ENCODE peak calls at places on chromosomes 4 and X, in four cellular contexts. C is K562, Q is GM12878, H is H1. L is an unnamed sample.

GRCh38 chrX:135605906-135606305 is 85.4 kb downstream of the INTS6L start:
- DNase-seq in C (no peak), Q (no peak), H (no peak), L (no peak)

GRCh38 chrX:120358687-120359086 is 3.2 kb upstream of the ATP1B4 start:
- DNase-seq in C (no peak), Q (no peak), H (no peak), L (no peak)

GRCh38 chr4:183430317-183430986 is 14.0 kb upstream of the CDKN2AIP start:
- DNase-seq in C (no peak), Q (no peak), H (no peak), L (no peak)

GRCh38 chr4:143402776-143403550 is 66.3 kb downstream of the GAB1 start:
- DNase-seq in C (no peak), Q (no peak), H (no peak), L (no peak)

GRCh38 chrX:23246001-23246400 is 88.6 kb upstream of the PTCHD1 start:
- DNase-seq in C (no peak), Q (no peak), H (no peak), L (no peak)

GRCh38 chr4:39631700-39632079 is 7.0 kb downstream of the SMIM14 start:
- DNase-seq in C (no peak), Q (no peak), H (no peak), L (no peak)

GRCh38 chr4:27008693-27009092 is 148.1 kb downstream of the STIM2 start:
- DNase-seq in C (no peak), Q (no peak), H (no peak), L (no peak)

GRCh38 chr4:186067757-186068385 is 1.1 kb upstream of the TLR3 start:
- DNase-seq in C (peak; percentile 18), Q (peak; percentile 25), H (peak; percentile 10), L (peak; percentile 19)

GRCh38 chrX:27751976-27752375 is 55.8 kb upstream of the MAGEB10 start:
- DNase-seq in C (no peak), Q (no peak), H (no peak), L (no peak)

GRCh38 chrX:81377329-81377728 is 175.4 kb downstream of the SH3BGRL start:
- DNase-seq in C (peak; percentile 12), Q (no peak), H (no peak), L (peak; percentile 27)

GRCh38 chrX:100076031-100076430 is 334.0 kb downstream of the PCDH19 start:
- DNase-seq in C (no peak), Q (no peak), H (no peak), L (no peak)

GRCh38 chr4:24850669-24851068 is 55.3 kb downstream of the SOD3 start:
- DNase-seq in C (no peak), Q (no peak), H (no peak), L (peak; percentile 94)

GRCh38 chrX:107429090-107429489 is 20.4 kb upstream of the FRMPD3 start:
- DNase-seq in C (peak; percentile 49), Q (no peak), H (no peak), L (peak; percentile 3)

GRCh38 chrX:123833387-123833786 is 26.5 kb upstream of the XIAP start:
- DNase-seq in C (peak; percentile 77), Q (peak; percentile 33), H (peak; percentile 5), L (peak; percentile 39)

GRCh38 chr4:122458625-122459024 is 2.1 kb upstream of the IL2 start:
- DNase-seq in C (peak; percentile 33), Q (no peak), H (no peak), L (peak; percentile 17)

GRCh38 chr4:145230726-145231125 is 50.3 kb upstream of the OTUD4 start:
- DNase-seq in C (no peak), Q (no peak), H (no peak), L (peak; percentile 33)

GRCh38 chr4:163173713-163174112 is 7.0 kb upstream of the NAF1 start:
- DNase-seq in C (no peak), Q (no peak), H (no peak), L (no peak)

GRCh38 chrX:118497180-118497814 is 1.7 kb downstream of the DOCK11 start:
- DNase-seq in C (no peak), Q (no peak), H (no peak), L (no peak)

GRCh38 chrX:123184199-123184857 is at the start of gene GRIA3:
- DNase-seq in C (no peak), Q (no peak), H (no peak), L (no peak)

GRCh38 chrX:116232833-116233232 is 62.3 kb downstream of the AGTR2 start:
- DNase-seq in C (no peak), Q (no peak), H (no peak), L (peak; percentile 4)

GRCh38 chr4:7785017-7785416 is 154.6 kb downstream of the AFAP1 start:
- DNase-seq in C (no peak), Q (no peak), H (no peak), L (peak; percentile 51)

DNA sequence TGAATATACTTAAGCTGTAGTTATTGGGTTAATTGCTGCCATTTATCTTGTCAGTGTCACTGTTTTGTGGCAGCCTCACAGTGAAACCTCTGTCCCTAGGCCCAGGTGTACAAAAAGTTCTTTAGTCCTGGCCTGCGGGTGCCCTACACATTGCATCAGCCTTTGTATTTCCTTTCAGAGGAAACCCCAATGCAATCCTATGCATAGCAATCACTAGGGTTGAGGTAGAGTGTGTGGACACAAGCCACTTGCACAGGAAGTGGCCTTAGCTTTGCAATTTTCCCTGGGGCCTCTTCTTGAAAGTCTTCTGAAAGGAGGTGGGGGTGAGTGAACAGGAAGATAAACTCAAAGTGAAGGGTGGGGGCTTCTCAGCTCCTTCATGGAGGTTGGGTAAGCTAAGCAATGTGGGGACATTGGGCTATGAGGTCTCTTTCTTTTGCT is 27.8 kb downstream of the VSIG4 start:
- DNase-seq in C (peak; percentile 60), Q (peak; percentile 48), H (no peak), L (no peak)
- TF ChIP-seq CHD1 in C (no peak), Q (no peak), H (no peak), L (no peak)

DNA sequence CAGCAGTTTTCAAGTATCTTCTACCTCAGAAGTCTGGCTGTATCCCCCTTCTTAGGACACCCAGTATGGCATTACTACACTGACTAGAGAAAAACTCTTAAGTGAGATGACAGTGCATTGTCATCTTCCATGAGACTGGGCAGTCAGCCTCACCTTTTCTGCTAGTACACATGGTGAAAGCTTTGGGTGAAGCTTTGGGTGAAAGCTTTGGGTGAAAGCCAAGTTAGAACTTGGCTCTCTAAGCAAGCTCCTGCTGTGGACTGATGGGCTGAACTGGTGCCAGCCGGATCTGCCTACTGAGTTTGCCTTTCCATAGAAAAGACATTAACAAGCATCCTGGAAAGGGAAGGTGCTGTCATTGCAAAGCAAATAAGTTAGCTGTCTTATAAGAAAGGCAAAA is 8.8 kb downstream of the EPHA5 start:
- DNase-seq in C (no peak), Q (no peak), H (no peak), L (no peak)
- TF ChIP-seq CHD1 in C (no peak), Q (no peak), H (no peak), L (no peak)

DNA sequence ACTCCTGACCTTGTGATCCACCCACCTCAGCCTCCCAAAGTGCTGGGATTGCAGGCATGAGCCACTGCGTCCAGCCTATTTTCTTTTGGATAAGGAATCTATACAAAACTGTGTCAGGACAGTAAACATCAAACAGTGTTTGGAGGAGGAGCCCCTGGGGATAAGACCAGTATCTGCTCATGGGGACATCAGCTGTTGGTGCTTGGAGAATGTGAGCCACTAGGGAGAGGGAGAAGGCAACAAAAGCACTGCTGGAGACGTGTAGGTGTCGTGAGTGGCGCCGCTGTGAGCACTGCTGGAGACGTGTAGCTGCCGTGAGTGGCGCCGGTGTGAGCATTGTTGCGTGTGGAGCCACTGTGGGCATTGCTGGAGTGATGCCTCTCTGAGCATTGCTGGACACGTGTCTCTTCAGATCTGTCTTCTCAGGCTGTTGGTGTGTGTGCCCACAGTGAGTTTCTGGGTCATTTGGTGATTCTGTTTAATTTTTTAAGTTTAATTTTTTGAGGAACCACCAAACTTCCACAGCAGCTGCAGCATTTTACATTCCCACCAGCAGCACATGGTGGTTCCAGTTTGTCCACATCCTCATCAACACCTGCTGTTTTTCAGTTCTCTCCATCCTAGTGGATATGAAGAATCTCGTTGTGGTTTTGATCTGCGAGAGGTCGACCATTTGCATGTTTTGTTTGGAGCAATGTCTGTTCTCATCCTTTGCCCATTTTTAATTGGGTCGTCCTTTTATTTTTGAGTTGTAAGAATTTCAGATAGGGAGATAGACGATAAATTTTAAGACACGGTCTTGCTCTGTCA is 19.0 kb downstream of the DGKQ start:
- DNase-seq in C (no peak), Q (no peak), H (no peak), L (no peak)
- TF ChIP-seq CHD1 in C (no peak), Q (no peak), H (no peak), L (no peak)

GRCh38 chrX:153829549-153829798 is 870 bp downstream of the PDZD4 start:
- DNase-seq in C (no peak), Q (no peak), H (no peak), L (no peak)

GRCh38 chrX:153829799-153830631 is at the start of gene PDZD4:
- DNase-seq in C (no peak), Q (no peak), H (no peak), L (no peak)

GRCh38 chrX:153828723-153829548 is 1.4 kb downstream of the PDZD4 start:
- DNase-seq in C (no peak), Q (no peak), H (no peak), L (no peak)

GRCh38 chrX:153831435-153832150 is 1.2 kb upstream of the PDZD4 start:
- DNase-seq in C (no peak), Q (no peak), H (no peak), L (no peak)

GRCh38 chrX:153830632-153831434 is 489 bp upstream of the PDZD4 start:
- DNase-seq in C (no peak), Q (no peak), H (no peak), L (no peak)
- TF ChIP-seq CHD1 in C (no peak), Q (no peak), H (no peak), L (no peak)

L was measured in IMR-90.